ENCODE peak calls at places on chromosomes 2 and 18, in six cellular contexts. One of them, this sample, is unnamed.

GRCh38 chr2:216653931-216654365 is 20.7 kb downstream of the IGFBP2 start:
- DNase-seq in breast epithelium: no peak
- DNase-seq in tibial artery: no peak
- DNase-seq in body of pancreas: no peak
- DNase-seq in A549: peak; percentile 18
- DNase-seq in upper lobe of right lung: no peak
- DNase-seq in this sample: no peak

GRCh38 chr18:38362286-38362792 is 796.7 kb upstream of the CELF4 start:
- DNase-seq in breast epithelium: no peak
- DNase-seq in tibial artery: no peak
- DNase-seq in body of pancreas: no peak
- DNase-seq in A549: no peak
- DNase-seq in upper lobe of right lung: no peak
- DNase-seq in this sample: no peak

GRCh38 chr2:182652326-182652725 is 63.7 kb upstream of the DNAJC10 start:
- DNase-seq in breast epithelium: no peak
- DNase-seq in tibial artery: no peak
- DNase-seq in body of pancreas: no peak
- DNase-seq in A549: no peak
- DNase-seq in upper lobe of right lung: no peak
- DNase-seq in this sample: no peak

GRCh38 chr2:156399224-156399949 is 36.8 kb upstream of the GPD2 start:
- DNase-seq in breast epithelium: no peak
- DNase-seq in tibial artery: no peak
- DNase-seq in body of pancreas: peak; percentile 47
- DNase-seq in A549: no peak
- DNase-seq in upper lobe of right lung: peak; percentile 65
- DNase-seq in this sample: no peak

GRCh38 chr18:46756559-46757201 is at the start of gene ST8SIA5:
- DNase-seq in breast epithelium: no peak
- DNase-seq in tibial artery: no peak
- DNase-seq in body of pancreas: no peak
- DNase-seq in A549: no peak
- DNase-seq in upper lobe of right lung: no peak
- DNase-seq in this sample: no peak

GRCh38 chr2:232925153-232925768 is 55.2 kb downstream of the SNORC start:
- DNase-seq in breast epithelium: no peak
- DNase-seq in tibial artery: no peak
- DNase-seq in body of pancreas: no peak
- DNase-seq in A549: no peak
- DNase-seq in upper lobe of right lung: no peak
- DNase-seq in this sample: no peak

GRCh38 chr2:19120941-19121750 is 237.3 kb downstream of the OSR1 start:
- DNase-seq in breast epithelium: peak; percentile 91
- DNase-seq in tibial artery: no peak
- DNase-seq in body of pancreas: no peak
- DNase-seq in A549: no peak
- DNase-seq in upper lobe of right lung: no peak
- DNase-seq in this sample: no peak

GRCh38 chr18:75277629-75277966 is 67.0 kb downstream of the TSHZ1 start:
- DNase-seq in breast epithelium: no peak
- DNase-seq in tibial artery: no peak
- DNase-seq in body of pancreas: no peak
- DNase-seq in A549: no peak
- DNase-seq in upper lobe of right lung: no peak
- DNase-seq in this sample: no peak

GRCh38 chr2:25177369-25177641 is 8.9 kb upstream of the POMC start:
- DNase-seq in breast epithelium: no peak
- DNase-seq in tibial artery: no peak
- DNase-seq in body of pancreas: no peak
- DNase-seq in A549: no peak
- DNase-seq in upper lobe of right lung: no peak
- DNase-seq in this sample: no peak

GRCh38 chr2:18169121-18169786 is 290.8 kb downstream of the KCNS3 start:
- DNase-seq in breast epithelium: no peak
- DNase-seq in tibial artery: no peak
- DNase-seq in body of pancreas: no peak
- DNase-seq in A549: no peak
- DNase-seq in upper lobe of right lung: no peak
- DNase-seq in this sample: no peak

GRCh38 chr2:126914811-126915500 is 16.3 kb downstream of the TEX51 start:
- DNase-seq in breast epithelium: no peak
- DNase-seq in tibial artery: peak; percentile 48
- DNase-seq in body of pancreas: no peak
- DNase-seq in A549: no peak
- DNase-seq in upper lobe of right lung: no peak
- DNase-seq in this sample: peak; percentile 41

GRCh38 chr2:105379741-105380186 is 19.1 kb downstream of the FHL2 start:
- DNase-seq in breast epithelium: no peak
- DNase-seq in tibial artery: no peak
- DNase-seq in body of pancreas: no peak
- DNase-seq in A549: no peak
- DNase-seq in upper lobe of right lung: no peak
- DNase-seq in this sample: no peak

GRCh38 chr2:12577567-12577966 is 139.2 kb upstream of the TRIB2 start:
- DNase-seq in breast epithelium: no peak
- DNase-seq in tibial artery: no peak
- DNase-seq in body of pancreas: no peak
- DNase-seq in A549: no peak
- DNase-seq in upper lobe of right lung: no peak
- DNase-seq in this sample: no peak

DNA sequence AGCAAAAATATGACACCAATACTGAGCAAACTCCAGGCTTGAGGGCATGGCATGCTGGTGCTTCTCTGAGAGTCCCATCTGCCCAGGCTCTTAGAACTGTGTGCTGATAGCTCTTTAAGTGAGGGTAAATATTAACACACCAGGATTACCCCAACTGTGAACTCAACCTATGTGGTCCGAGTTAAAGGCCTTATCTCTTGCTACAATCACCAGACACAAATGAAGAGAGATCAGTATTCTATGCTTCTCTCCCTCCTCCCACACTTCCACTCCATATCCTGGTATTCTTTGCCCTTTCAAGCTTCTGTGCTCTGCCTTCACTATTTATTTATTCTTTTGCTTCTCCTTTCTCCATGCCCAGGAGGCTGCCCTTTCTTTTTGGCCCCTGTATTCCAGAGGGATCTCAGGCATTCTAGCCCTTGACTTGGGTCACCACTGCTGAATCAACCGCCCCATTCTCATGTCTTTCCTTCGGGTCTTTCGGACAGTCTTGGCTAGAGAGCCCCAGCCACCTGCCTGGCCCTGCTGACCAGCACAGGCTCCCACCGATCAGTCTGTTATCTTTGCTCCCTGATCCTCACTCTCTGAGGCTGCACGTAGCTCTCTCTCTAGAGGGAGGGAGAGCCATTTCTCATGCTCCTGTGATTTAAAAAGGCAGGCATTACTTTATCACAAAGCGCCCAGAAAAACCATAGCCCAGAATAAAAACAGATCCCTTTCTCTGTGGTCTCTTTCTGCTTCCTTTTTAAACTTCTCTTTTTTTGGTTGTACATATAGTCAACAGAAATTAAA is 17.2 kb upstream of the HK2 start:
- DNase-seq in breast epithelium: no peak
- DNase-seq in tibial artery: no peak
- DNase-seq in body of pancreas: no peak
- DNase-seq in A549: no peak
- DNase-seq in upper lobe of right lung: no peak
- DNase-seq in this sample: no peak
- H3K4me1 ChIP-seq in breast epithelium: no peaks in the 10 kb centered on the region
- H3K4me1 ChIP-seq in tibial artery: no peaks in the 10 kb centered on the region
- H3K4me1 ChIP-seq in body of pancreas: peaks cover 2% of the 10 kb centered on the region
- H3K4me1 ChIP-seq in A549: no peaks in the 10 kb centered on the region
- H3K4me1 ChIP-seq in upper lobe of right lung: peaks cover 3% of the 10 kb centered on the region
- H3K4me1 ChIP-seq in this sample: no peaks in the 10 kb centered on the region

GRCh38 chr18:62737474-62737873 is 22.1 kb downstream of the PHLPP1 start:
- DNase-seq in breast epithelium: no peak
- DNase-seq in tibial artery: no peak
- DNase-seq in body of pancreas: no peak
- DNase-seq in A549: no peak
- DNase-seq in upper lobe of right lung: no peak
- DNase-seq in this sample: no peak
- H3K4me1 ChIP-seq in breast epithelium: no peaks in the 10 kb centered on the region
- H3K4me1 ChIP-seq in tibial artery: no peaks in the 10 kb centered on the region
- H3K4me1 ChIP-seq in body of pancreas: peaks cover 34% of the 10 kb centered on the region
- H3K4me1 ChIP-seq in A549: peaks cover 17% of the 10 kb centered on the region
- H3K4me1 ChIP-seq in upper lobe of right lung: peaks cover 15% of the 10 kb centered on the region
- H3K4me1 ChIP-seq in this sample: peaks cover 35% of the 10 kb centered on the region

GRCh38 chr2:130796280-130796679 is 40.4 kb upstream of the ARHGEF4 start:
- DNase-seq in breast epithelium: no peak
- DNase-seq in tibial artery: no peak
- DNase-seq in body of pancreas: no peak
- DNase-seq in A549: no peak
- DNase-seq in upper lobe of right lung: no peak
- DNase-seq in this sample: no peak

GRCh38 chr2:130799295-130799694 is 37.4 kb upstream of the ARHGEF4 start:
- DNase-seq in breast epithelium: no peak
- DNase-seq in tibial artery: no peak
- DNase-seq in body of pancreas: no peak
- DNase-seq in A549: no peak
- DNase-seq in upper lobe of right lung: no peak
- DNase-seq in this sample: no peak

GRCh38 chr2:130795431-130795830 is 40.1 kb downstream of the AMER3 start:
- DNase-seq in breast epithelium: no peak
- DNase-seq in tibial artery: no peak
- DNase-seq in body of pancreas: no peak
- DNase-seq in A549: no peak
- DNase-seq in upper lobe of right lung: no peak
- DNase-seq in this sample: no peak

GRCh38 chr2:130797493-130798435 is 39.0 kb upstream of the ARHGEF4 start:
- DNase-seq in breast epithelium: peak; percentile 64
- DNase-seq in tibial artery: peak; percentile 93
- DNase-seq in body of pancreas: peak; percentile 92
- DNase-seq in A549: peak; percentile 83
- DNase-seq in upper lobe of right lung: peak; percentile 96
- DNase-seq in this sample: peak; percentile 92

DNA sequence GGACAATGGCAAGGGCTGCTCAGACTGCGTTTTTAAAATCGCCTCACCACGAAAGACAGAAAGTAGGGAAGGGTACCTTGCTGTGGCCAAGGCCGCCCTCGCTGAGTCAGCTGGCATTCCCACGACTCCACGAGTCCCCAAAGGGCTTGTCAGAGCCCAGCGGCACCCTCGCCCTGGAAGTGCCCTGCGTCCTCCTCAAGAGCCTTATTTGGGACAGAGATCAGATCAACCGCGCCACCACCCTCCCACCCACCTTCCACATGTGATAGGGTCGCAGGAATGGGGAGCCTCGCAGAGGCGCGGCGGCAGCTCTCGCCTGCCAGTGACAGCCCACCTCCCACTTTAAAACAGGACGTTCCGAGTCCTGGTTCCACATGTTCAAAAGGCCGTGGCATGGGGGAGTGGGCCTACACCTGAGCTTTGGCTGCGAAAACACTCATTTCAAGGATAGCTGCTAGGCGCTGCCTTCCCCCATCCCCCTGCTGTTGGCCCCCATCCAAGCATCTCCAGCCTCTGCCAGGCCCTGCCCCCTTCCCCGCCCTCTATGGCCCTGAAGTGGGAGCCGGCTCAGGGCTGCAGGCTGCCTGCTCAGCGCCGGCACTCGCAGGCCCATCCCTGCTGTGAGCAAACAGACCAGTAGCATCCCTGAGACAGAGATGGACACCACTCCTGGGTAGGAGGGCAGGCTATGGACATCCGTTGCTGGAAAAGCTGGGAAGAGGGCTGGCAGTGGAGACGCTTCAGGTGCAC is 38.1 kb upstream of the ARHGEF4 start:
- DNase-seq in breast epithelium: no peak
- DNase-seq in tibial artery: peak; percentile 74
- DNase-seq in body of pancreas: peak; percentile 29
- DNase-seq in A549: no peak
- DNase-seq in upper lobe of right lung: no peak
- DNase-seq in this sample: no peak
- H3K4me1 ChIP-seq in breast epithelium: no peaks in the 10 kb centered on the region
- H3K4me1 ChIP-seq in tibial artery: no peaks in the 10 kb centered on the region
- H3K4me1 ChIP-seq in body of pancreas: peaks cover 15% of the 10 kb centered on the region
- H3K4me1 ChIP-seq in A549: peaks cover 4% of the 10 kb centered on the region
- H3K4me1 ChIP-seq in upper lobe of right lung: peaks cover 10% of the 10 kb centered on the region
- H3K4me1 ChIP-seq in this sample: peaks cover 14% of the 10 kb centered on the region

DNA sequence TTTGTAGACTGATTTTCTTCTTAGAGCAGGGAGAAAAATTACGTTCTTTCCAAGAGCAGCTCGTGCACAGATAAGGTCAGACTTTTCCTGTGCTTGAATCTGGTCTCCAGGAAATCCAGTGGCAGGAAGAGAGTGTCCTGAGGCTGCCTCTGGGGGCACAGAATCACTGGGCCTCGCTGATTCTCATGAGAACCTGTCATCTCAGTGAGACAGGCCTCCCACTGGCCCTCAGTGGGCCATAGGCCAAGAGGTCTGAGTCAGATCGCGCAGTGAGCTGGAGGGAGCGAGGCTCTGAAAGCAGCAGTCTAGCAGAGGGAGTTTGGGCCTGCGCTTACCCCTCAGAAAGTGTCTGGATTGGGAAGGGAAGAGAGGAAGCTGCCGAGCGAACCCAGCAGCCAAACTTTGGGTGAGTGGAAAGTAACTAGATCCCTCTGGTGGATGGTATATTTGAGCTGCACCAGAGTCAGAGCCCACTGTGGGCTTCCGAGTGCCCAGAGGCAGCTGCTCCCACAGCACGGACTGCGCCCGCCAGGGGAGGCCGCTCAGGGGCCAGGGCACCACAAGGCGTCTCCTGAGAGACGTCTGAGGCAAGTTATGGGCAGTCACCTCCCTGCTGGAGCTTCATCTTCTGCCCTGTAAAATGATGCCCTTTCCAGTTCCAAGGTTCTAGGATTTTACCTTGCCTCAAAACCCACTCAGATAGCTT is 8.2 kb downstream of the GDF7 start:
- DNase-seq in breast epithelium: no peak
- DNase-seq in tibial artery: peak; percentile 91
- DNase-seq in body of pancreas: no peak
- DNase-seq in A549: no peak
- DNase-seq in upper lobe of right lung: no peak
- DNase-seq in this sample: no peak
- H3K4me1 ChIP-seq in breast epithelium: no peaks in the 10 kb centered on the region
- H3K4me1 ChIP-seq in tibial artery: no peaks in the 10 kb centered on the region
- H3K4me1 ChIP-seq in body of pancreas: peaks cover 13% of the 10 kb centered on the region
- H3K4me1 ChIP-seq in A549: peaks cover 21% of the 10 kb centered on the region
- H3K4me1 ChIP-seq in upper lobe of right lung: peaks cover 5% of the 10 kb centered on the region
- H3K4me1 ChIP-seq in this sample: no peaks in the 10 kb centered on the region

DNA sequence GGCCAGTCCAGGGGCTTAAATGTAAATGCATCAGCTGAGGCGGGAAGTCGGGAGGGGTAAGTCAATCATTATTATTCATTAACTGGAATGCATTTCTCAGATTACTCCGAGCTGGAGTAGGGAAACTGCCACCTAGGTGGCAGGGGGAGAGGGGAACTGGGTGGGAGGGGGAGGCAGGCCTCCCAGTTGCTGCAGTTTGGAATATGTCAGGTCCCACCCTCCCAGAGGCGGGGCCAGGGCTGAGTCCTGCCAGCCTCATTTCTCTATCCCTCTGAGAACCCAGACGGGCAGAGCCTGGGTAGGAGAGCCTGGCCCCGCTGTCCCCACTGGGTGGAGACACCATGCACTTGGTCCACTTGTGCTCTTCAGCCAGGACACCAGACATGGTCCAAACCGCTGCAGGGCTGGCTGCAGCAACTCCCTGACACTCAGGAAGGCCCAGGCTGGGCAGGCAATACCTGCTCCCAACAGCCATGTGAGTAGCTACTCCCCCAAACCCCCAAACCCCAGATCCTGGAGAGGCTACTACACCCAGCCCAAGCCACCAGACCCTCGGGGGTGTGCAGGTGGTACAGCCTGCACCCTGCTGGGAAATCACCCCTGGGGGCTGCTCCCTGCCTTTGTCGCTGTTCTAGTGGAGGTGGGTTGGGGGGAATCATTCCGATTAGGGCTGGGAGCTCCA is at the start of gene GPBAR1:
- DNase-seq in breast epithelium: no peak
- DNase-seq in tibial artery: peak; percentile 81
- DNase-seq in body of pancreas: peak; percentile 58
- DNase-seq in A549: no peak
- DNase-seq in upper lobe of right lung: peak; percentile 74
- DNase-seq in this sample: peak; percentile 82
- H3K4me1 ChIP-seq in breast epithelium: no peaks in the 10 kb centered on the region
- H3K4me1 ChIP-seq in tibial artery: no peaks in the 10 kb centered on the region
- H3K4me1 ChIP-seq in body of pancreas: peaks cover 46% of the 10 kb centered on the region
- H3K4me1 ChIP-seq in A549: no peaks in the 10 kb centered on the region
- H3K4me1 ChIP-seq in upper lobe of right lung: peaks cover 38% of the 10 kb centered on the region
- H3K4me1 ChIP-seq in this sample: peaks cover 65% of the 10 kb centered on the region